ENCODE peak calls at places on chromosomes 4 and X, in ten cellular contexts. One of them, this sample, is unnamed.
A peak's percentile ranks its signal among the peaks of the same experiment; 100 is the strongest.

GRCh38 chr4:166318810-166319525 is 445.9 kb downstream of the TLL1 start:
- DNase-seq in activated CD4-positive, alpha-beta T cell treated with anti-CD3 and anti-CD28 coated beads, Interleukin-2, amount 50 U/mL, for 48 hours: no peak
- DNase-seq in uterus: no peak
- DNase-seq in activated T-cell treated with anti-CD3 and anti-CD28 coated beads for 48 hours: no peak
- DNase-seq in OCI-LY7: no peak
- DNase-seq in lower leg skin: no peak
- DNase-seq in pancreas: no peak
- DNase-seq in left colon: no peak
- DNase-seq in tibial artery: no peak
- DNase-seq in bronchial epithelial cell: peak; percentile 70
- DNase-seq in this sample: no peak

GRCh38 chrX:68415289-68415688 is 18.0 kb downstream of the OPHN1 start:
- DNase-seq in activated CD4-positive, alpha-beta T cell treated with anti-CD3 and anti-CD28 coated beads, Interleukin-2, amount 50 U/mL, for 48 hours: no peak
- DNase-seq in uterus: no peak
- DNase-seq in activated T-cell treated with anti-CD3 and anti-CD28 coated beads for 48 hours: no peak
- DNase-seq in OCI-LY7: no peak
- DNase-seq in lower leg skin: no peak
- DNase-seq in pancreas: no peak
- DNase-seq in left colon: no peak
- DNase-seq in tibial artery: no peak
- DNase-seq in bronchial epithelial cell: no peak
- DNase-seq in this sample: no peak

GRCh38 chr4:68375667-68376559 is 26.0 kb upstream of the YTHDC1 start:
- DNase-seq in activated CD4-positive, alpha-beta T cell treated with anti-CD3 and anti-CD28 coated beads, Interleukin-2, amount 50 U/mL, for 48 hours: peak; percentile 30
- DNase-seq in uterus: peak; percentile 23
- DNase-seq in activated T-cell treated with anti-CD3 and anti-CD28 coated beads for 48 hours: peak; percentile 3
- DNase-seq in OCI-LY7: peak; percentile 65
- DNase-seq in lower leg skin: no peak
- DNase-seq in pancreas: peak; percentile 58
- DNase-seq in left colon: peak; percentile 50
- DNase-seq in tibial artery: no peak
- DNase-seq in bronchial epithelial cell: peak; percentile 85
- DNase-seq in this sample: peak; percentile 22

GRCh38 chr4:86233090-86233489 is 126.8 kb downstream of the MAPK10 start:
- DNase-seq in activated CD4-positive, alpha-beta T cell treated with anti-CD3 and anti-CD28 coated beads, Interleukin-2, amount 50 U/mL, for 48 hours: no peak
- DNase-seq in uterus: no peak
- DNase-seq in activated T-cell treated with anti-CD3 and anti-CD28 coated beads for 48 hours: no peak
- DNase-seq in OCI-LY7: no peak
- DNase-seq in lower leg skin: no peak
- DNase-seq in pancreas: no peak
- DNase-seq in left colon: no peak
- DNase-seq in tibial artery: no peak
- DNase-seq in bronchial epithelial cell: no peak
- DNase-seq in this sample: no peak

GRCh38 chr4:66048861-66049260 is 378.6 kb upstream of the EPHA5 start:
- DNase-seq in activated CD4-positive, alpha-beta T cell treated with anti-CD3 and anti-CD28 coated beads, Interleukin-2, amount 50 U/mL, for 48 hours: no peak
- DNase-seq in uterus: no peak
- DNase-seq in activated T-cell treated with anti-CD3 and anti-CD28 coated beads for 48 hours: no peak
- DNase-seq in OCI-LY7: no peak
- DNase-seq in lower leg skin: no peak
- DNase-seq in pancreas: no peak
- DNase-seq in left colon: no peak
- DNase-seq in tibial artery: no peak
- DNase-seq in bronchial epithelial cell: no peak
- DNase-seq in this sample: no peak

GRCh38 chrX:110284159-110284558 is 33.7 kb downstream of the AMMECR1 start:
- DNase-seq in activated CD4-positive, alpha-beta T cell treated with anti-CD3 and anti-CD28 coated beads, Interleukin-2, amount 50 U/mL, for 48 hours: no peak
- DNase-seq in uterus: no peak
- DNase-seq in activated T-cell treated with anti-CD3 and anti-CD28 coated beads for 48 hours: no peak
- DNase-seq in OCI-LY7: no peak
- DNase-seq in lower leg skin: no peak
- DNase-seq in pancreas: no peak
- DNase-seq in left colon: no peak
- DNase-seq in tibial artery: no peak
- DNase-seq in bronchial epithelial cell: peak; percentile 72
- DNase-seq in this sample: no peak

GRCh38 chr4:90495936-90496335 is 368.7 kb downstream of the CCSER1 start:
- DNase-seq in activated CD4-positive, alpha-beta T cell treated with anti-CD3 and anti-CD28 coated beads, Interleukin-2, amount 50 U/mL, for 48 hours: no peak
- DNase-seq in uterus: no peak
- DNase-seq in activated T-cell treated with anti-CD3 and anti-CD28 coated beads for 48 hours: no peak
- DNase-seq in OCI-LY7: no peak
- DNase-seq in lower leg skin: no peak
- DNase-seq in pancreas: no peak
- DNase-seq in left colon: no peak
- DNase-seq in tibial artery: no peak
- DNase-seq in bronchial epithelial cell: no peak
- DNase-seq in this sample: no peak

GRCh38 chrX:20029728-20030127 is 38.9 kb upstream of the BCLAF3 start:
- DNase-seq in activated CD4-positive, alpha-beta T cell treated with anti-CD3 and anti-CD28 coated beads, Interleukin-2, amount 50 U/mL, for 48 hours: no peak
- DNase-seq in uterus: no peak
- DNase-seq in activated T-cell treated with anti-CD3 and anti-CD28 coated beads for 48 hours: no peak
- DNase-seq in OCI-LY7: no peak
- DNase-seq in lower leg skin: no peak
- DNase-seq in pancreas: no peak
- DNase-seq in left colon: peak; percentile 68
- DNase-seq in tibial artery: no peak
- DNase-seq in bronchial epithelial cell: peak; percentile 2
- DNase-seq in this sample: no peak

GRCh38 chrX:136146614-136147319 is 566 bp upstream of the FHL1 start:
- DNase-seq in activated CD4-positive, alpha-beta T cell treated with anti-CD3 and anti-CD28 coated beads, Interleukin-2, amount 50 U/mL, for 48 hours: peak; percentile 42
- DNase-seq in uterus: no peak
- DNase-seq in activated T-cell treated with anti-CD3 and anti-CD28 coated beads for 48 hours: peak; percentile 12
- DNase-seq in OCI-LY7: no peak
- DNase-seq in lower leg skin: no peak
- DNase-seq in pancreas: peak; percentile 56
- DNase-seq in left colon: no peak
- DNase-seq in tibial artery: no peak
- DNase-seq in bronchial epithelial cell: no peak
- DNase-seq in this sample: no peak

GRCh38 chr4:168475745-168476144 is 4.5 kb downstream of the DDX60L start:
- DNase-seq in activated CD4-positive, alpha-beta T cell treated with anti-CD3 and anti-CD28 coated beads, Interleukin-2, amount 50 U/mL, for 48 hours: peak; percentile 42
- DNase-seq in uterus: no peak
- DNase-seq in activated T-cell treated with anti-CD3 and anti-CD28 coated beads for 48 hours: no peak
- DNase-seq in OCI-LY7: no peak
- DNase-seq in lower leg skin: no peak
- DNase-seq in pancreas: no peak
- DNase-seq in left colon: no peak
- DNase-seq in tibial artery: no peak
- DNase-seq in bronchial epithelial cell: peak; percentile 67
- DNase-seq in this sample: no peak

GRCh38 chr4:160772668-160773067 is 1391.1 kb downstream of the FSTL5 start:
- DNase-seq in activated CD4-positive, alpha-beta T cell treated with anti-CD3 and anti-CD28 coated beads, Interleukin-2, amount 50 U/mL, for 48 hours: no peak
- DNase-seq in uterus: no peak
- DNase-seq in activated T-cell treated with anti-CD3 and anti-CD28 coated beads for 48 hours: no peak
- DNase-seq in OCI-LY7: no peak
- DNase-seq in lower leg skin: no peak
- DNase-seq in pancreas: no peak
- DNase-seq in left colon: no peak
- DNase-seq in tibial artery: no peak
- DNase-seq in bronchial epithelial cell: peak; percentile 3
- DNase-seq in this sample: no peak

This sample was measured in stimulated activated naive B cell treated with anti-CD40 and anti-IgM and Interleukin-4, amounts not matched to agents 10 μg/mL and 1 μg/mL and 100 μg/mL, for 72 hours.